ENCODE peak calls at places on chromosome 21, in seven cellular contexts. U, K, G, V, Z, W and A are unnamed samples.

GRCh38 chr21:45624356-45624854 is 19.1 kb upstream of the PCBP3 start:
- DNase-seq in U (no peak), K (no peak), G (no peak), V (no peak), Z (no peak), W (no peak), A (no peak)

GRCh38 chr21:26123012-26123411 is 47.6 kb downstream of the APP start:
- DNase-seq in U (no peak), K (no peak), G (no peak), V (no peak), Z (no peak), W (no peak), A (no peak)

GRCh38 chr21:42655797-42656770 is 2.7 kb downstream of the PDE9A start:
- DNase-seq in U (peak), K (no peak), G (no peak), V (no peak), Z (no peak), W (peak), A (no peak)

GRCh38 chr21:15732290-15732995 is 2.7 kb downstream of the USP25 start:
- DNase-seq in U (peak), K (no peak), G (no peak), V (no peak), Z (no peak), W (no peak), A (no peak)

GRCh38 chr21:16211339-16212303 is 481.8 kb downstream of the USP25 start:
- DNase-seq in U (no peak), K (no peak), G (no peak), V (no peak), Z (no peak), W (no peak), A (no peak)

GRCh38 chr21:29194847-29195246 is 64.4 kb downstream of the MAP3K7CL start:
- DNase-seq in U (peak), K (no peak), G (no peak), V (no peak), Z (no peak), W (no peak), A (no peak)

GRCh38 chr21:15050588-15051377 is 14.0 kb downstream of the NRIP1 start:
- DNase-seq in U (no peak), K (no peak), G (no peak), V (no peak), Z (no peak), W (peak), A (no peak)

GRCh38 chr21:45293214-45293725 is 5.6 kb upstream of the POFUT2 start:
- DNase-seq in U (peak), K (no peak), G (no peak), V (no peak), Z (no peak), W (no peak), A (no peak)

GRCh38 chr21:19245188-19245580 is 841.6 kb upstream of the TMPRSS15 start:
- DNase-seq in U (no peak), K (no peak), G (no peak), V (no peak), Z (no peak), W (no peak), A (no peak)

GRCh38 chr21:30257773-30258172 is 25.0 kb downstream of the KRTAP24-1 start:
- DNase-seq in U (peak), K (no peak), G (no peak), V (peak), Z (no peak), W (peak), A (no peak)

GRCh38 chr21:18468775-18469174 is 65.2 kb upstream of the TMPRSS15 start:
- DNase-seq in U (no peak), K (no peak), G (no peak), V (no peak), Z (no peak), W (no peak), A (no peak)

GRCh38 chr21:45515241-45516061 is 26.8 kb downstream of the SLC19A1 start:
- DNase-seq in U (peak), K (no peak), G (peak), V (no peak), Z (peak), W (peak), A (no peak)

GRCh38 chr21:45317401-45318145 is 29.9 kb upstream of the POFUT2 start:
- DNase-seq in U (peak), K (no peak), G (no peak), V (no peak), Z (peak), W (no peak), A (no peak)

GRCh38 chr21:42777064-42777756 is 102.1 kb downstream of the WDR4 start:
- DNase-seq in U (no peak), K (no peak), G (no peak), V (no peak), Z (no peak), W (no peak), A (no peak)

DNA sequence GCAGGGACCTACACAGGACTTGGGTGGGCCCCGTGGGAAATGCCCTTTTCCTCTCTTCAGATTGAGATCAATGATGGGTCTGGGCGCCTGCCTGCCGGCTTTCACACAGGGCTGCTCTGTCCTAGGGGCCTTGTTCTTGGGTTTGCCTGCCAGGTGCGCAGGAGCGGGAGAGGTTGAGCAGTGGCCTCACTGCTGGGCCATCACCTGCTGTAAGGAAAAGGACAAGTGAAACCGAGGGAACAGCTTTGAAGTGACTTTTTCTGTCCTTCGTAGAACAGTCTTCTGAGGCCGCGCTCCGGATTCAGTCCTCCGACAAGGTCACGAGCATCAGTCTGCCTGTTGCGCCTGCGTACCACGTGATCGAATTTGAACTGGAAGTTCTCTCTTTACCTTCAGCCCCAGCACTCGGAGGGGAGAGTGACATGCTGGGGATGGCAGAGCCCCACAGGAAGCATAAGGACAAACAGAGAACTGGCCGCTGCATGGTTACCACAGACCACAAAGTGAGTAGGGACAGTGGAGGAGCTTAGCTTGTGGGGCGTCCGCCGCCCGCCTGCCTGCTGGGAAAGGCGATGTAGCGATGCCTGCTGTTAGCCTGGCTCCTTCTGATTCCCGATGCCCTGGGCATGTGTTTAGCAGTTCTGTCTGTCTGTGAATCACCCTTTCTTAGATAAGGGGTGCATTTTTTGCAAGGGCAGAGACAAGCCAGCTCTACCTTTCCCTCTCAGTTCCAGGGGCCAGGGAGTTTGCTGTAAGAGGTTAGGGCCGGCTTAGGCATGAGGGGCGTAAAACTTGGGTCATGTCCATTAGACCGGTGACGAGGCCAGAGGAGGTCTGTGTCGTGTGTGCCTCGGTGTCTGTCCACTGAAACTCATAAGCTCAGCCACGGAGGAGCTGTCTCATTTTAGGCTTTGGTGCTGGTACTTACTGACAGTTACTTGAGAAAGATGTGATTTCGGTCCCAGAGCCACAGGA is 19.5 kb upstream of the PWP2 start:
- DNase-seq in U (no peak), K (no peak), G (no peak), V (no peak), Z (no peak), W (no peak), A (no peak)
- H3K27ac ChIP-seq in U (no peak), K (peak), G (no peak), V (no peak), Z (peak), W (no peak), A (no peak)

DNA sequence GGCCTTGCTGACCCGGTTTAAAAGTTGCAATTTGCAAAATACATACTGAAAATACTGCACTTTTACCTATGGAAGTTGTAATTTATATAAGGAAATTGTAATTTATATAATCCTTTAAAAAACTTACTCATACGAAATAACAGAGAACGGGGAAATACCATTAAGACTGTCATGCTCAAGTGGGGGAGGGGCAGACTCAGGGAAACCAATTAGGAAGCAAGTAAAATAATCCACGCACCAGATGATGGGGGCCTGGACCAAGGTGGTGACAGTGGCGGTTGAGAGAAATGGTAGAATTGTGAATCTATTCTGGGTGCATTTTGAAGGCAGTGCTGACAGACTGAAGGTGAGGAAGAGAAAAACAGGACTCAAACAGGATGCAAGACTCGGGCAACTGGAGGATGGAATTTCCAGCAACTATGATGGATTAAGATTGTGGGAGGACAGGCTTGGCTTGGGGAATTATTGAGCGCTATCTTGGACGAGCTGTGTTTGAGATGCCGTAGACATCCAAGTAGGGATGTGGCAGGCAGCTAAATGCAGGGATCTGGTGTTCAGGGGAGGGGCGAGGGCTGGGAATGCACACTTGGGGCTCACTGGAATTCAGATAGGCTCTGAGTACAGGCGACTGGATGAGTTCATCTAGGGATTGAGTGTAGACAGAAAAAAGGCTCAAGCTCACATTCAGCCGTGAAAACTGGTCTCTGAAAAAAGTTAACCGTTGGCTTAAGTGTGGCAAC is 1.0 kb downstream of the LCA5L start:
- DNase-seq in U (peak), K (no peak), G (no peak), V (no peak), Z (no peak), W (peak), A (no peak)
- H3K27ac ChIP-seq in U (no peak), K (peak), G (peak), V (peak), Z (peak), W (no peak), A (peak)

DNA sequence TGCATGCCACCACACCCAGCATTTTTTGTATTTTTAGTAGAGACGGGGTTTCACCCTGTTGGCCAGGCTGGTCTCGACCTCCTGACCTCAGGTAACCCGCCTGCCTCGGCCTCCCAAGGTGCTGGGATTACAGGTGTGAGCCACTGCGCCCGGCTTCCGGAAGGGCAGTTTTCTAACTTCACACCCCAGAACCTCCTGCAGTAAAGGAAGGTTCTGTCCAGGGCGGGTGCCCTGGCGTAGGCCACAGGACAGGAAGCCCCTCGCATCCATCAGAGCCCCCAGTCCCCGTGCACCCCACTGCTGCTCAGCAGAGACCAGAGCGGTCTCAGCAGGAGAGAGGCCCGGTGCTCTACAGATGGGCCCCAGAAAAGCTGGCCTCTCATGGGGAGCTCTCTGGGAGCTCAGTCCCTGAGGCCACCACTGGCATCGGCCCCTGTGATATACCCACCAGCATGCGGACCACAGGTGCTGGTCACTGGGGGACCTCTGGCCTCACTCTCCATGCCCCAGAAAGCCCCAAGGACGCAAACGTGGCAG is 4.1 kb upstream of the DNMT3L start:
- DNase-seq in U (no peak), K (no peak), G (no peak), V (no peak), Z (no peak), W (no peak), A (no peak)
- H3K27ac ChIP-seq in U (no peak), K (no peak), G (no peak), V (no peak), Z (no peak), W (no peak), A (no peak)

DNA sequence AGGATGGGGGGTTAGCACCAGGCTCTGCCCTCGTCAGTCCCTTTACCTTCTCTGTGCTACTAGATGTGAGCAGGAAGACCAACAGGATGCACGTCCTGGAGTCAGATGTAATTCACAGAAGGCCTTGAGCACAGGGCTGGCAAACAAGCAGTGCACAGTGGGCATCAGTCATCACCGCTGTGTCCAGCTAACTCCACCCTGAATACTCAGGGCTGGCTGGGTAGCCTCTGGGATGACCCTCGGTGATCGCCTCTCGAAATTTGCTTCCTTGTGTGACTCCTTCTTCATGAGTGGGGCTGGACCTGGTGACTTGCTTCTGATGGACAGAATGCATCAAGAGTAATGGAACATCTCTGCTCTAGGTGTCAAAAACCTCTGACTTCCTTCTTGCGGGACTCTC is 92.2 kb upstream of the TMPRSS2 start:
- DNase-seq in U (no peak), K (no peak), G (no peak), V (no peak), Z (no peak), W (no peak), A (peak)
- H3K27ac ChIP-seq in U (no peak), K (no peak), G (no peak), V (no peak), Z (no peak), W (no peak), A (no peak)

DNA sequence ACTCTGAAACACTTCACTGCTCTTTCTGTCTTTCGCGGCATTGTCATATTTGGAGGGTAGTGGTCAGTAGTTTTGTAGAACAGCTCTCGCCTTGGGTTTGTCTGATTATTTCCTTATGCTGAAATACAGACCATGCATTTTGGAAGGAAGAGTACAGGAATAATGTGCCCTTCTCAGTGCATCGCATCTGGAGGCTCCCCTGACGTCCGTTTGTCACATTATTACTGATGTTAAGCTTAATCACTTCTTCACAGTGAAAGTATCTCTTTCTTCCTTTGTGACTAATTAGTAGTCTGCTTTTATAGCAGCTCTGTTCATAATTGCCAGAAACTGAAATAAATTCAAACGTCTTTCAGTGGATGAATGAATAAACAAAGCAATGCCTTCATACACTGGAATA is 85.7 kb upstream of the CXADR start:
- DNase-seq in U (no peak), K (no peak), G (no peak), V (no peak), Z (no peak), W (no peak), A (no peak)
- H3K27ac ChIP-seq in U (no peak), K (peak), G (no peak), V (no peak), Z (no peak), W (no peak), A (no peak)

DNA sequence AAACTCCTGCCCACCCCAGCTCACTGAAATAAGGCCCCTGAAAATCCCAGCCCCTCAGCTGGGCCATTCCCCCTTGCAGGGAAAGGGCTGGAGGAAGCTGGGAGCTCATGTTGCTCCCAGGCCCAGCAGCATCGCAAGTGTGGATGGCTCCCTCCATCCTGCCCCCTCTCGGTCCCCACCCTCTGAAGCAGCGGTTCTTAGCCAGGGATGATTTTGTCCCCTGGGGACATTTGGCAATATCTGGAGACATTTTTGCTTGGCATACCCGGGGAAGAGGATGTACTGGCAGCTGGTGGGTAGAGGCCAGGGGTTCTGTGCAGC is 56.8 kb downstream of the PSMG1 start:
- DNase-seq in U (no peak), K (no peak), G (no peak), V (no peak), Z (no peak), W (peak), A (no peak)
- H3K27ac ChIP-seq in U (no peak), K (no peak), G (peak), V (no peak), Z (peak), W (no peak), A (no peak)

GRCh38 chr21:36072453-36073167 is 2.8 kb downstream of the CBR1 start:
- DNase-seq in U (no peak), K (no peak), G (no peak), V (no peak), Z (no peak), W (no peak), A (no peak)
- H3K27ac ChIP-seq in U (no peak), K (peak), G (no peak), V (no peak), Z (no peak), W (no peak), A (no peak)

GRCh38 chr21:35249636-35250035 is 200.5 kb upstream of the RUNX1 start:
- DNase-seq in U (peak), K (no peak), G (no peak), V (no peak), Z (no peak), W (no peak), A (no peak)
- H3K27ac ChIP-seq in U (peak), K (peak), G (no peak), V (no peak), Z (no peak), W (no peak), A (no peak)

DNA sequence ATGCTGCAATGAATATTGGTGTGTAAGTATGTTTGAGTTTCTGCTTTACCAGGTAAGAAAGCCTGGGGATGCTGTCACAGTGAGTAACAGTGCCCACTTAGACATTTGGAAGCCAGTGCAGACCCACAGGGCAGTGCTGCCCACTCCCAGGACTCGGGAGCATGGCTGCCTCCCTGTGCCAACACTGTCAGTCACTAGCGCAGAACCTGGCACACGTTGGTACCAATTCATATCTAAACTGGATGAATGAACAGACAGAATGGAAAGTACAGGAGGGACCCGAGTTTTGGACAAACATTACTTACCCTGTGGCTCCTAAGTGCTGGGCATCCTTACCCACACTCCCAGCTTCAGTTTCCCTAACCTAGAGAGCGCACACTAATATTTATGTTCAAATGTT is 1.6 kb upstream of the EVA1C start:
- DNase-seq in U (no peak), K (no peak), G (no peak), V (no peak), Z (no peak), W (no peak), A (no peak)
- H3K27ac ChIP-seq in U (no peak), K (peak), G (peak), V (no peak), Z (peak), W (no peak), A (peak)